ENCODE peak calls at places on chromosome 14, in ten cellular contexts. W is dorsolateral prefrontal cortex; O is cardiac muscle cell; J is uterus; B is brain microvascular endothelial cell; L is left lung; E is stomach; F is thoracic aorta; T is GM23248; I is CD4-positive, alpha-beta memory T cell. C is an unnamed sample.
A peak's percentile ranks its signal among the peaks of the same experiment; 100 is the strongest.

GRCh38 chr14:64423987-64424386 is 35.8 kb downstream of the MTHFD1 start:
- DNase-seq in T (peak; percentile 46), W (peak; percentile 60), J (no peak), L (no peak), I (no peak), E (no peak), F (no peak), O (peak; percentile 61), B (peak; percentile 57), C (no peak)

GRCh38 chr14:32710351-32711102 is 228.2 kb upstream of the NPAS3 start:
- DNase-seq in E (no peak), O (peak; percentile 61), W (no peak), B (no peak), T (peak; percentile 67), J (no peak), L (no peak), I (no peak), F (no peak), C (no peak)

GRCh38 chr14:96582995-96583394 is 80.8 kb downstream of the PAPOLA start:
- DNase-seq in F (no peak), T (no peak), I (no peak), B (no peak), W (no peak), O (no peak), J (no peak), L (no peak), E (no peak), C (no peak)

GRCh38 chr14:95063391-95063790 is 93.9 kb downstream of the DICER1 start:
- DNase-seq in J (no peak), B (no peak), T (no peak), L (no peak), O (no peak), E (no peak), I (no peak), F (no peak), W (no peak), C (no peak)

GRCh38 chr14:73792476-73792875 is 59.2 kb upstream of the PTGR2 start:
- DNase-seq in B (no peak), F (no peak), I (no peak), L (no peak), T (no peak), E (no peak), J (no peak), W (no peak), O (no peak), C (no peak)

GRCh38 chr14:21902561-21903199 is 229.1 kb upstream of the OR4E1 start:
- DNase-seq in J (no peak), E (no peak), I (peak; percentile 56), B (no peak), W (no peak), T (no peak), F (no peak), L (no peak), O (no peak), C (no peak)

GRCh38 chr14:28635387-28635786 is 131.2 kb upstream of the FOXG1 start:
- DNase-seq in J (no peak), I (no peak), B (no peak), L (no peak), F (no peak), E (no peak), O (peak; percentile 75), T (peak; percentile 42), W (no peak), C (no peak)

GRCh38 chr14:102155150-102155549 is 15.5 kb downstream of the WDR20 start:
- DNase-seq in L (no peak), T (peak; percentile 38), W (no peak), O (peak; percentile 66), J (no peak), I (no peak), F (no peak), E (no peak), B (peak; percentile 16), C (no peak)

GRCh38 chr14:24863933-24864708 is 185.8 kb downstream of the STXBP6 start:
- DNase-seq in T (no peak), J (no peak), I (no peak), B (no peak), W (no peak), L (no peak), F (no peak), O (no peak), E (no peak), C (no peak)

GRCh38 chr14:56874375-56874774 is 64.1 kb upstream of the OTX2 start:
- DNase-seq in I (no peak), W (no peak), B (no peak), T (peak; percentile 2), O (no peak), L (no peak), E (peak; percentile 66), J (no peak), F (no peak), C (no peak)

GRCh38 chr14:32110200-32110896 is 33.2 kb downstream of the ARHGAP5 start:
- DNase-seq in T (no peak), E (no peak), J (no peak), W (no peak), I (no peak), O (no peak), F (no peak), B (no peak), L (no peak), C (no peak)

GRCh38 chr14:24900281-24900868 is 149.6 kb downstream of the STXBP6 start:
- DNase-seq in F (no peak), L (no peak), J (no peak), E (no peak), W (no peak), O (peak; percentile 65), B (no peak), I (no peak), T (peak; percentile 89), C (no peak)

GRCh38 chr14:20760950-20761349 is 7.3 kb upstream of the EDDM3B start:
- DNase-seq in F (no peak), B (no peak), E (no peak), L (no peak), W (no peak), O (no peak), T (no peak), I (no peak), J (no peak), C (no peak)

GRCh38 chr14:36553650-36554260 is 28.7 kb downstream of the NKX2-8 start:
- DNase-seq in J (no peak), T (peak; percentile 73), F (no peak), B (peak; percentile 25), E (no peak), I (no peak), L (no peak), W (no peak), O (peak; percentile 56), C (no peak)

GRCh38 chr14:54737132-54737711 is 165.4 kb downstream of the GCH1 start:
- DNase-seq in O (peak; percentile 75), B (peak; percentile 24), W (no peak), L (no peak), J (no peak), I (no peak), E (no peak), F (no peak), T (peak; percentile 73), C (no peak)

GRCh38 chr14:58712357-58712756 is 74.6 kb downstream of the DACT1 start:
- DNase-seq in E (no peak), I (no peak), L (no peak), J (no peak), F (no peak), W (no peak), B (peak; percentile 44), O (peak; percentile 46), T (no peak), C (no peak)

DNA sequence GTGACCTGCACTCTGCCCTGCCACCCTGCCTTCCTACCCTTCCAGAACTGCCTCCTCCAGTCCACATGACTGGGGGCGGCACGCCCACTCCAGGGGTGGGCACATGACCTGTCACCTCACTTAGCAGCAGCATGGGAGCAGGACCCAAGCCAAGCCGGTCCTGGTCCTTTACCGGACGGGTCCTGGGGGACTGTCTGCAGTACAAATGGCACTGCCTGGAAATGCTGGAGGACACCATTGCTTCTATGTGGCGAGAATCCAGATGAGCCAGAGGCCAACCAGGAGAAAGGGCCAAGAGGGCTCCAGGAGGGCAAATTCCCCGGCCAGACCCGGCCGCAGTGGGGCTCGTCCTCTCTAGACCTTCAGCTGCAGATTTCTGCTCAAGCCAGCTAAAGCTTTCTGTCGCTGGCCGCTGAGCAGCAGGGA is 33.1 kb downstream of the ITPK1 start:
- DNase-seq in T (no peak), O (no peak), L (no peak), F (no peak), J (no peak), W (no peak), E (no peak), I (no peak), B (no peak), C (no peak)
- H3K27ac ChIP-seq in T (no peak overlapping the region), O (no peak overlapping the region), L (no peak overlapping the region), F (peak overlapping the region; percentile 27), J (peak overlapping the region; percentile 34), W (no peak overlapping the region), E (peak overlapping the region; percentile 37), I (no peak overlapping the region), B (no peak overlapping the region), C (no peak overlapping the region)

DNA sequence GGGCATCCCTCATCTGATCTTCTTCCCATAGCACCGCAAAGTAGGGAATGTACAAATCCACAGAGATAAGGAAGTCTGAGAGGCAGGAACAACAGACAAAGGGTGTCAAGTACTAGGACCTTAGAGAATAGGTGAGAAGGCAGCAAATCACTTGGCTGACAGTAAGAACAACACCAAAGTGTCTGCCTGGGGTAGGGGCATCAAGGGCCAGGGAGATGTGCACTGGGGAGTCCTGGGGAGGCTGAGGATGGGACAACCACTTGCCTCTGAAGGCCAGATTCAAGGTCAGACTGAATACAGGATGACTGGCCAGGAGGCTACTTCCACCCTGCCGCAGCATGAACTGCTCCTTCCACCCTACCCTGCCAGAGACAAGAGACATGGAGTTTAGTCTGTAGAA is 1040.8 kb downstream of the BCL11B start:
- DNase-seq in E (no peak), W (no peak), J (no peak), L (no peak), O (no peak), T (no peak), I (no peak), F (no peak), B (no peak), C (no peak)
- H3K27me3 ChIP-seq in E (peaks cover 3% of the 10 kb centered on the region), W (peaks cover 50% of the 10 kb centered on the region), J (no peaks in the 10 kb centered on the region), L (no peaks in the 10 kb centered on the region), O (no peaks in the 10 kb centered on the region), T (no peaks in the 10 kb centered on the region), I (no peaks in the 10 kb centered on the region), F (no peaks in the 10 kb centered on the region), B (no peaks in the 10 kb centered on the region), C (no peaks in the 10 kb centered on the region)

DNA sequence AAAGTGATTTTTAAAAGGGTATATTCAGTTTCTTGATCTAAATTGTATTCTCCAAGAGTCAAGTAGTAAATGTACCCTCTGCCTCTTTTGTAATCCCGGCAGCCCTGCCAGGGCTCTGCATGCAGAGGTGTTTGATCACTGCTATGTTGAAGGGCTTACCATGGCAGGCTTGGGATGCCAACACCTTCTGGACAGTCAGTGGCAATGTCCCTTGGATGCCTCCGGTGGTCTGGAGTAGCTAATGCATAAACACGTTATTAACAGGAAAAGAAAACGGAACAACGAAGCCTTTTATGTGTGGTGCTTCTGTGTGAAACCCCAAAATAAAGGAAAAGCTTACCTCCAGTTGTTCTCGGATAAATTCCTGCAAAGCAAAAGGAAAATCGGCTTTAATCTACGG is 19.9 kb downstream of the EIF2B2 start:
- DNase-seq in B (no peak), F (no peak), T (peak; percentile 46), J (no peak), E (no peak), I (no peak), O (no peak), W (no peak), L (no peak), C (no peak)
- H3K27ac ChIP-seq in B (no peak overlapping the region), F (no peak overlapping the region), T (no peak overlapping the region), J (no peak overlapping the region), E (no peak overlapping the region), I (no peak overlapping the region), O (no peak overlapping the region), W (no peak overlapping the region), L (no peak overlapping the region), C (no peak overlapping the region)

GRCh38 chr14:38210168-38210567 is 2.5 kb downstream of the SSTR1 start:
- DNase-seq in B (no peak), O (peak; percentile 47), J (no peak), W (no peak), I (no peak), F (no peak), E (peak; percentile 45), L (no peak), T (peak; percentile 94), C (no peak)
- H3K27me3 ChIP-seq in B (peaks cover 26% of the 10 kb centered on the region), O (peaks cover 93% of the 10 kb centered on the region), J (no peaks in the 10 kb centered on the region), W (peaks cover 51% of the 10 kb centered on the region), I (peaks cover 4% of the 10 kb centered on the region), F (no peaks in the 10 kb centered on the region), E (peaks cover 55% of the 10 kb centered on the region), L (peaks cover 52% of the 10 kb centered on the region), T (no peaks in the 10 kb centered on the region), C (peaks cover 49% of the 10 kb centered on the region)

C was measured in CD4-positive, alpha-beta T cell.